ENCODE peak calls at places on chromosome 7, in four cellular contexts. U is neural progenitor cell; I is stomach; B is effector memory CD4-positive, alpha-beta T cell. S is an unnamed sample. For H3K27me3, the result is how much of the 10 kb centered on the place peaks cover.

GRCh38 chr7:2937701-2938513 is 93.8 kb upstream of the GNA12 start:
- DNase-seq in U (no peak), I (no peak), B (no peak), S (peak)

GRCh38 chr7:24346129-24346528 is 62.1 kb downstream of the NPY start:
- DNase-seq in B (no peak), U (no peak), I (no peak), S (no peak)

GRCh38 chr7:147547252-147547897 is 1043.2 kb upstream of the C7orf33 start:
- DNase-seq in B (no peak), I (peak), U (peak), S (no peak)

GRCh38 chr7:142927949-142928348 is 5.6 kb downstream of the TRPV5 start:
- DNase-seq in B (no peak), I (no peak), U (no peak), S (no peak)

GRCh38 chr7:21902240-21902639 is 43.5 kb downstream of the CDCA7L start:
- DNase-seq in I (no peak), B (no peak), U (no peak), S (no peak)

GRCh38 chr7:114916261-114916892 is 5.5 kb upstream of the MDFIC start:
- DNase-seq in B (no peak), U (no peak), I (no peak), S (no peak)

GRCh38 chr7:27148776-27149641 is 1.4 kb upstream of the HOXA6 start:
- DNase-seq in B (no peak), I (no peak), U (no peak), S (no peak)

GRCh38 chr7:105307163-105307672 is 81.5 kb downstream of the SRPK2 start:
- DNase-seq in I (no peak), B (no peak), U (no peak), S (no peak)

GRCh38 chr7:41134873-41135250 is 568.0 kb downstream of the INHBA start:
- DNase-seq in B (no peak), U (no peak), I (no peak), S (no peak)

GRCh38 chr7:24334627-24335026 is 50.6 kb downstream of the NPY start:
- DNase-seq in I (no peak), B (no peak), U (no peak), S (no peak)

GRCh38 chr7:143303733-143304132 is 12.2 kb upstream of the CLCN1 start:
- DNase-seq in B (no peak), U (no peak), I (no peak), S (no peak)

GRCh38 chr7:134451656-134452055 is 7.2 kb downstream of the AKR1B1 start:
- DNase-seq in I (no peak), U (no peak), B (no peak), S (no peak)

GRCh38 chr7:135763261-135763660 is 14.6 kb upstream of the FAM180A start:
- DNase-seq in B (no peak), U (no peak), I (no peak), S (no peak)

GRCh38 chr7:74606101-74606908 is 51.2 kb upstream of the GTF2I start:
- DNase-seq in U (peak), B (peak), I (peak), S (no peak)

GRCh38 chr7:99244942-99245341 is 27.7 kb upstream of the MYH16 start:
- DNase-seq in U (no peak), B (no peak), I (no peak), S (no peak)

GRCh38 chr7:32379486-32380115 is 110.6 kb downstream of the LSM5 start:
- DNase-seq in B (no peak), I (no peak), U (no peak), S (no peak)

GRCh38 chr7:68547181-68547580 is 1051.1 kb upstream of the AUTS2 start:
- DNase-seq in B (no peak), I (no peak), U (no peak), S (no peak)

GRCh38 chr7:113099284-113099919 is 12.8 kb upstream of the GPR85 start:
- DNase-seq in U (no peak), I (no peak), B (no peak), S (no peak)

GRCh38 chr7:134737561-134738353 is 41.7 kb upstream of the CALD1 start:
- DNase-seq in U (no peak), I (no peak), B (no peak), S (no peak)

GRCh38 chr7:10767771-10768170 is 205.9 kb upstream of the PHF14 start:
- DNase-seq in U (no peak), B (no peak), I (no peak), S (no peak)

GRCh38 chr7:281637-282036 is 8.3 kb upstream of the FOXL3 start:
- DNase-seq in U (no peak), I (no peak), B (no peak), S (no peak)

GRCh38 chr7:96827701-96828100 is 118.1 kb upstream of the SEM1 start:
- DNase-seq in I (no peak), U (peak), B (no peak), S (no peak)

GRCh38 chr7:104982308-104982755 is 31.7 kb upstream of the KMT2E start:
- DNase-seq in I (no peak), B (no peak), U (no peak), S (no peak)

GRCh38 chr7:129150199-129150996 is 5.9 kb downstream of the TSPAN33 start:
- DNase-seq in I (no peak), B (no peak), U (peak), S (no peak)

DNA sequence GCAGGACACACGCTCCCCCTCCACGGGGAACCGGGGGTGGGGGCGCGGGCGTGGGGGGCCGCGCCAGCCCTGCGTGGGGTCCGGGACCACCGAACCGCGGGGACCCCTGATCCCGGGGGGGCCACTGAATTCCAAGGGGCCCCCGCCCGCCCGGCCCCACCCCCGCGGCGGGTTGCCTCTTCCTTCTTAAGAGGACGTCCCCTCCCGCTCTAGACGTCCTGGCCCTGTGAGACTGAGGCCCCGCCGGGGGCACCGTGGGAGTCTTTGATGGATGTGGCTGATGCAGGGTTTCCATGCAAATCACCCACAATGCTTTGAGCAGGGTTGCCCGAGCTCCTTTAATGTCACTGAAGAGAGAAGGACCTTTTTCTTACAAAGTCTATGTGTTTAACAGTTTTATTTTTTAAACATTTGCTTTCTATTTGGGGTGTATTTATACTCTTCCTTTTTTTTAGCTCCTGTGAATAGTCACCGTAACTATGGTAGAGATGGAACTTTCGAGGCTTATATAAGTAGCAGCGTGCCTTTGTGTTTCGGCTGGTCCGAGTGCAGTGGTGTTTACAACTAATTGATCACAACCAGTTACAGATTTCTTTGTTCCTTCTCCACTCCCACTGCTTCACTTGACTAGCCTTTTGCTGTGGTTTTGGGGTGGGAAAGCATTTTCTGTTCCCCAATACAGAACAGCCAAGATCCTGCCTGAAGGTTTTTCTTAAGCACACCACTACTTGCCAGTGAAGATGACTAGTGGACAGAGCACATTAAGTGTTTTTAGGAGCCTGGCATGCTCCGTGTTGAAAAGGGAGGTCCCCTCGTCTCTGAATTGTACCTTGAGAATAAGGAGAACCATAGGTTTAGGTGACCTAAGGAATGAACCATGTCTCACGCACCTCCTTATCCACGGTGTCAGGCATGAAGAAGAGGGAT is 44.8 kb downstream of the PDIA4 start:
- DNase-seq in I (peak), B (peak), U (peak), S (no peak)
- H3K27ac ChIP-seq in I (peak), B (peak), U (peak), S (peak)

GRCh38 chr7:132099163-132099562 is 477.1 kb downstream of the PLXNA4 start:
- DNase-seq in B (no peak), I (no peak), U (no peak), S (no peak)

GRCh38 chr7:132095111-132095765 is 481.0 kb downstream of the PLXNA4 start:
- DNase-seq in B (no peak), U (no peak), I (no peak), S (no peak)

GRCh38 chr7:132098337-132098736 is 477.9 kb downstream of the PLXNA4 start:
- DNase-seq in U (no peak), I (no peak), B (no peak), S (no peak)

GRCh38 chr7:132100483-132100882 is 475.8 kb downstream of the PLXNA4 start:
- DNase-seq in B (no peak), I (no peak), U (no peak), S (no peak)

GRCh38 chr7:132097550-132098134 is 478.6 kb downstream of the PLXNA4 start:
- DNase-seq in B (no peak), U (no peak), I (no peak), S (no peak)
- H3K27me3 ChIP-seq in B (under half), U (under half), I (under half), S (under half)

GRCh38 chr7:148987751-148988512 is 40.4 kb downstream of the PDIA4 start:
- DNase-seq in U (peak), I (peak), B (no peak), S (no peak)
- H3K27ac ChIP-seq in U (peak), I (peak), B (peak), S (peak)

GRCh38 chr7:48004598-48004997 is 24.3 kb downstream of the SUN3 start:
- DNase-seq in B (no peak), U (no peak), I (no peak), S (no peak)
- H3K27me3 ChIP-seq in B (under half), U (under half), I (under half), S (under half)

DNA sequence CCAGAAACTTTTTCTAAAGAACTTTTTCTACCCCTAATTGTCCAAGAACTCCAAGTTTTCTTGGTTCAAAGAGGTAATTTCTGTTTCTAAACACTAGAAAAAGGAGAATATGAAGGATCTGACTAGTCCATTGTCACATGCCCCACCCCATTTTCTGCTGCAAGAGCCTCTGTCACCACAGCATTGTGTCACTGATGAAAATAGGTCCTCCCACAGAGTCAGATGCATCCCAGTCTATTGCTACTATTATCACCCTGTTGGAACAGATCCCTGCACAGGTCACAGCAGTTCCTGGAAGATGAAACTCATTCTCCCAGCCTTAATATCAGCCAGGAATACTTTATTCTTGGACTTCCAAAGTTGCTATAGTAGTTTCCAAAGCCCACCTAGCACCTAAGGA is 7.5 kb upstream of the CFTR start:
- DNase-seq in U (no peak), B (no peak), I (no peak), S (no peak)
- H3K27ac ChIP-seq in U (no peak), B (no peak), I (no peak), S (no peak)

DNA sequence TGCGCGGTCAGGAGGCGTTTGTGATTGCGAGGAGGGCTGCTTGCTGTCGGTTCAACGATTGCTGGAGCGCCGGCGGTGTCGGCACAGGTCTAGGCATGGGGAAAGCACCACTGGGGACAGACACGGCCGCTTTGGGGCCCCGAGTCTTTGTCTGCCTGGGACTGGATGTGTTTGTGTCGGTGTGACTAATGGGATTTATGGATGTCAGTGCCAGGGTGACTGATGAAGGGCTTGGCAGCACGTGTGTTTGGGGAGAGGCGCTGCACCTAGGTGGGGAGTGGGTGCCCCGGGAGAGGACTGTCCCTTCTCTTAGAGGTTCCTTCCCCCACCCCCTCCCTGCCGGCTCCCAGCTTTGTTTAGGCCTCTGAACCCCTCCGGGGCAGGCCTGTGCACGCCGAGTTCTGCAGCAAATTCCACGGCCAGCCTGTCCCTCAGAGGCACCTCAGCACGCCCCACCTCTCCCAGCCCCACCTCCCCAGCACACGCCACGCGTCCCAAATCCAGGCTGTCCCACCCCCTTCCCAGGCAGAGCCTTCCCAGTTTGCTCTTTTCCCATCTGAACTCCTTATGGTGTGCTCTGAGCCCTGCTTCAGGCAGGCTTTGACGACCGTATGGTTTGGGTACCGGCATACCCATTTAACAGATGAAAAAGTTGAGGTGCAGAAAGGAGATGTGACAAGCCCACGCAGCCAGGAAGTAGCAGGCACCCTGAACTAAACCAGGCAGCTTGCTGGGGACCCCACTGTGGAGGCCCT is 6.4 kb upstream of the TNRC18 start:
- DNase-seq in I (peak), B (no peak), U (peak), S (no peak)
- H3K27me3 ChIP-seq in I (under half), B (half or more), U (half or more), S (under half)

DNA sequence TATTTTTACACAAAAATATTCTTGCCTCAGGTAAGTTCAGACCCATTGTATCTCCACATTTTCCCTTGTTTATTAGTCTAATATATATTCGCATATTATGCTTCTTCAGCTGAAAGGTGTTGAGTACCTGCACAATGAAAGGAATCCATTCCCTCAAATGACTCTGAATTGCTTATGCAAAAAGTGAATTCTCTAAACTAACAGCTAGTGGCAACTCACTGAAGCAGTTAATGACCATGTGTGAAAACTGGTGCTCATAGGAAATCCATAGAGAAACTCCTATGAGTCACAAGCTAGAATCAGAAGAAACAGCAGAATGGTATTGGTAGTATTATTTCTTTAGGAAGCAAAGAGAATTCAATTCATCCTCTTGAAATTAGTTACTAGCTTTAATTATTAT is 33.5 kb upstream of the RNF148 start:
- DNase-seq in I (no peak), B (no peak), U (no peak), S (no peak)
- H3K27ac ChIP-seq in I (no peak), B (no peak), U (no peak), S (no peak)

GRCh38 chr7:155194531-155195140 is 103.0 kb upstream of the INSIG1 start:
- DNase-seq in U (no peak), I (no peak), B (no peak), S (no peak)
- H3K27me3 ChIP-seq in U (under half), I (under half), B (under half), S (under half)

GRCh38 chr7:50359995-50360925 is 55.7 kb downstream of the IKZF1 start:
- DNase-seq in U (peak), I (no peak), B (peak), S (no peak)
- H3K27ac ChIP-seq in U (no peak), I (peak), B (peak), S (no peak)

DNA sequence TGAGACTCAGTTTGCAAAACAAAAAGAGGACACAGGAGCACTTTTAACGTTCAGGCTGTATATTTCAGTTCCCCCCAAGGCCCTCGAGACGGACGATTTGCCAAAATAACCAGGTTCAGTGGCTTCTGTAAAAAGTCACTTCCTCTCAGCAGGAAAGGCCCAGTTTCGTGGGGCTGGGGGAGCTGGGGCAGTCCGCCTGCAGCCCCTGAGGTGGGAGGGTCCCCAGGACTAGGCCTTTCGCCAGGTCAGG is 28.8 kb downstream of the WDR86 start:
- DNase-seq in U (no peak), I (no peak), B (no peak), S (no peak)
- H3K27me3 ChIP-seq in U (under half), I (under half), B (under half), S (under half)